ENCODE peak calls at places on chromosomes 3 and 15, in five cellular contexts. Y is thoracic aorta, K is heart right ventricle, L is brain microvascular endothelial cell, S is heart left ventricle. Q is an unnamed sample. For H3K36me3, the result is how much of the 10 kb centered on the place peaks cover.

GRCh38 chr3:187744169-187745151 is 808 bp downstream of the BCL6 start:
- DNase-seq in Y (no peak), K (peak), S (peak), L (peak), Q (no peak)

GRCh38 chr15:39833515-39833981 is 50.9 kb upstream of the FSIP1 start:
- DNase-seq in K (no peak), S (no peak), Y (no peak), L (no peak), Q (no peak)

GRCh38 chr3:54527953-54528352 is 399.9 kb downstream of the LRTM1 start:
- DNase-seq in K (no peak), Y (peak), L (no peak), S (no peak), Q (peak)

GRCh38 chr3:126399348-126399730 is 4.6 kb downstream of the CFAP100 start:
- DNase-seq in Y (no peak), L (no peak), K (no peak), S (no peak), Q (no peak)

GRCh38 chr15:88657326-88658069 is 18.7 kb downstream of the ISG20 start:
- DNase-seq in Y (no peak), L (no peak), S (no peak), K (no peak), Q (no peak)

GRCh38 chr15:70328137-70329115 is 230.7 kb upstream of the TLE3 start:
- DNase-seq in Y (no peak), K (peak), S (peak), L (peak), Q (peak)

GRCh38 chr15:40875996-40876740 is 2.1 kb upstream of the RHOV start:
- DNase-seq in L (no peak), Y (no peak), K (no peak), S (no peak), Q (no peak)

GRCh38 chr3:155031191-155031590 is 48.9 kb upstream of the MME start:
- DNase-seq in S (no peak), L (no peak), Y (no peak), K (no peak), Q (no peak)

GRCh38 chr3:142817897-142818296 is 71.0 kb downstream of the PCOLCE2 start:
- DNase-seq in K (no peak), L (no peak), Y (no peak), S (no peak), Q (no peak)

GRCh38 chr3:188165596-188165995 is 11.6 kb downstream of the LPP start:
- DNase-seq in S (no peak), K (no peak), L (peak), Y (no peak), Q (no peak)

GRCh38 chr3:105707009-105707408 is 161.8 kb downstream of the CBLB start:
- DNase-seq in Y (no peak), K (no peak), L (no peak), S (no peak), Q (no peak)

GRCh38 chr3:130345487-130346079 is at the start of gene COL6A5:
- DNase-seq in S (no peak), Y (no peak), L (no peak), K (peak), Q (no peak)

GRCh38 chr15:56028430-56028829 is 35.0 kb upstream of the NEDD4 start:
- DNase-seq in Y (no peak), S (no peak), K (no peak), L (no peak), Q (no peak)

GRCh38 chr3:191324936-191325335 is 4.3 kb upstream of the CCDC50 start:
- DNase-seq in S (no peak), Y (no peak), K (no peak), L (no peak), Q (no peak)

GRCh38 chr15:32014953-32015352 is 15.4 kb upstream of the CHRNA7 start:
- DNase-seq in K (no peak), Y (no peak), S (no peak), L (no peak), Q (no peak)

GRCh38 chr15:86193716-86194408 is 114.2 kb downstream of the AGBL1 start:
- DNase-seq in L (no peak), Y (no peak), S (no peak), K (no peak), Q (no peak)

GRCh38 chr3:52030725-52031330 is 25.5 kb downstream of the DUSP7 start:
- DNase-seq in L (no peak), S (no peak), K (no peak), Y (no peak), Q (no peak)

DNA sequence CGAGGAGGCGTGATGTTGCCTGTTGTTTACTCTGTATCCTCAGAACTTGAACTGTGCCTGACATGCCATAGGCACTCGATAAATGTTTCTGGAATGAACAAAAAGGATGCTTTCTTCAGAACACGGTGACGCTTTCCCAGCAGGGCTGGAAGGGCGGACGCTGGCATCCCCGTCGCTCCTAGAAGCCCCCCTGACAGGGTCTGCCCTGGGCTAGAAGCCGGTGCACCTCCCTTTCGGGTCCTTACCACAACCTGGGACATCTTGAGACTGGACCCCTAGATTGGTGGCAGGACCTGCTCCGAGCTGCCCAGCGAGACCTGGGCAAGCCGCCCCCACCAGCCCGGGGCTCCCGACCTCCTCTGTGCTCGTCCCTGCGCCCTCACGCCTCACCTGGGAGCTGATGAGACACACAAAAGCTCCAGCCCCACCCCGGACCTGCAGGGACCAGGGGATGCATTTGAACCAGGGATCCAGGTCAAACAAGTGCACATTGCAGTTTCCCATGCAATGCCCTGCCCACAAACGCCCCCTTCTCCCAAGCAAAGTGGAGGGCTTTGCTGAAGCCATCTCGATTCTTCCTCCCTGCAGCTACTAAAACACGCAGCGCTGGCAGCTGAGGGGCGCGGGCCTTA is 131.2 kb upstream of the MEF2A start:
- DNase-seq in Y (no peak), L (no peak), K (peak), S (peak), Q (no peak)
- H3K27ac ChIP-seq in Y (no peak), L (no peak), K (peak), S (peak), Q (peak)

GRCh38 chr3:41095702-41096101 is 103.6 kb upstream of the CTNNB1 start:
- DNase-seq in S (no peak), Y (no peak), L (no peak), K (no peak), Q (no peak)
- TF ChIP-seq CTCF in S (peak), Y (no peak), L (no peak), K (no peak), Q (no peak)

GRCh38 chr15:42650208-42651066 is 75.0 kb downstream of the STARD9 start:
- DNase-seq in S (peak), K (peak), Y (peak), L (peak), Q (peak)
- H3K36me3 ChIP-seq in S (under half), K (under half), Y (under half), L (under half), Q (under half)

GRCh38 chr3:28556195-28556594 is 207.6 kb upstream of the AZI2 start:
- DNase-seq in L (no peak), K (no peak), S (no peak), Y (no peak), Q (no peak)
- H3K27ac ChIP-seq in L (no peak), K (no peak), S (no peak), Y (no peak), Q (no peak)

DNA sequence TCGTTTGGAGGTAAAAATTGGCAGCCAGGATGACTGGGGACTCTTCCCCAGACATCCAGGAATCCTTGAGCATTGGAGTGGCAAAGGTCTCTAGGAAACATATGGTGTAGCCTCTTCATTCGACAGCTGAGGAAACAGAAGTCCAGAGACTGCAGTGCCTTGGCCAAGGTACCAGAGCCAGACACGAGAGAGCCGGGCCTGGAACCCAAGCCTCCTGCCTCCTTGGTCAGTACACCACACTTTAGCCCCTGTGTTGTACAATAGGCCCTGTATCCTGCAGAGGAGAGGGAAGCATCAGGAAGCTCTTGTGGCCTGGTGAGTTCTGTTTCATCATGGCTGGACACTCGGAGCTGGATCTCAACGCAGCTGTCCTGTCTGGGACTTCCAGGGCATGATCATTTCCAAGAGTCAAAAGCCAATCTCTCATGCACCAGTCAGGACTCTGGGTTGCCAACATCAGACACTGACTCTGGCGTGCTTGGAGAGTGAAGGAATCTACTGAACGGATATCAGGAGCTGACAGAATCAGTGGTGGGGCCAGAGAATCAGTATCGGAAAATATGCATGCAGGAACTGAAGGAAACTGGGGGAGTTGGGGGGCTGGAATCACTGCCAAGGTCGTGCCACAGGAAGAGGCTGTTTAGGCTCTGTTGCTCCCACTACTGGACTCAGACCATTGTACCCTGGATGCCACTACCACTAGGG is 6.4 kb upstream of the MINAR1 start:
- DNase-seq in S (no peak), Y (no peak), L (no peak), K (no peak), Q (no peak)
- TF ChIP-seq CTCF in S (no peak), Y (no peak), L (no peak), K (no peak), Q (no peak)

GRCh38 chr3:25635038-25635437 is 29.7 kb downstream of the TOP2B start:
- DNase-seq in S (no peak), K (no peak), Y (no peak), L (no peak), Q (no peak)

GRCh38 chr3:25633919-25634318 is 30.8 kb downstream of the TOP2B start:
- DNase-seq in Y (no peak), L (no peak), S (no peak), K (no peak), Q (no peak)

DNA sequence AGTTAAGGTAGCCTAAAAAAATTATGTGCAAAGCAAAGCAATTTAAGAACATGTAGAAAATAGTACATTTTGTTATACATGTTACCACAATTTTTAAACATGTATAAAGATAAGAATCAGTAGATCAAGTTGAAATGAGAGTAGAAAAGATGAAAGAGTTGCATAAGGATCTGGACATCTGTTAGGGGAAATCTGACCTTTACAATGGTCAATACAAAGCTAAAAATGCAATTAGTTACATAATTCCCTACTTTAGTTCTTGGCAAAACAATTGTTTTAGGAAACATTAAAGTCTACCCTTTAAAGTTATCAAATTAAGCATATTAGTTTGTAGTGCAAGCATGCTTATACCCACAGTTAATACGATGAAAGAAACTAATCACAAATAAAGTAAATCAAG is 32.7 kb downstream of the TOP2B start:
- DNase-seq in K (no peak), L (no peak), S (no peak), Y (no peak), Q (no peak)
- H3K36me3 ChIP-seq in K (under half), L (under half), S (half or more), Y (under half), Q (under half)

DNA sequence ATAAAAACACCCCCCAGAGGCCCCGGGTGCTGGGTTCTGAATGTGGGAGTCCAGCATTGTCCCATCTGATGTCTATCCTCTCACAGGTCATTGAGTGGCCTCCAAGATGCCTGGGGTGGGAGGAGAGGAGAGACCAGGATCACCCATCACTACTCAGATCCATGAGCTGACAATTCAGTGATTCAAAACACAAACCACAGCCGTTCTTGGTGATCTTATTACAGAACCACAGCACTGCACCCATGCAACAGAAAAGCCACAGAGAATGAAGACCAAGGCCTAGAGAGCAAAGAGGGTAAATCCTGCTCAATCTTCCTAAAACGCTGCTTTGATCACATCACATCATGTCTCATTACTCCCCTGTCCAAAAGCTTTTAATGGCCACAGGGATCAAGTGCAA is 23.5 kb downstream of the ANP32A start:
- DNase-seq in Y (no peak), S (no peak), L (no peak), K (no peak), Q (no peak)
- H3K27ac ChIP-seq in Y (no peak), S (no peak), L (no peak), K (no peak), Q (peak)

DNA sequence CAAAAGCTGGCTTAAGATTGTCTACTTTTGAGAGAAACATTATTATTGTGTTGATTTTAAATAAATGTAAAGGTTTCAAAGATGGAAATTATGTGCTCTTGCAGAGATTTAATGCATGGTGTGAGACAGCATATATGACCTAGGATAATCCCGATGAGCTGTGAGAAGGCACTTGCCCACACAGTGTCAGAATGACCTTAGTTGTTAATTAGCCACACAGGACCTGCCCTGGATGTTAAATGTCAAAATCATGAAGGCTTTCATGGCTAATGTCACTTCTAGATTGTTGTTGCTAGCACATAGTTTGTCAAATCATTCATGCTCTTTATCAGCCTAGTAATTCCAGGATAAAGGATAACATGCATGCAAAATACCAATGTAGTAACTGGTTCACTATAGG is 135.3 kb upstream of the GAP43 start:
- DNase-seq in L (no peak), S (no peak), K (no peak), Y (no peak), Q (no peak)
- TF ChIP-seq CTCF in L (no peak), S (no peak), K (no peak), Y (no peak), Q (no peak)

GRCh38 chr15:90757461-90757860 is 40.3 kb downstream of the BLM start:
- DNase-seq in Y (no peak), L (no peak), S (no peak), K (no peak), Q (no peak)
- H3K36me3 ChIP-seq in Y (under half), L (under half), S (under half), K (under half), Q (under half)

DNA sequence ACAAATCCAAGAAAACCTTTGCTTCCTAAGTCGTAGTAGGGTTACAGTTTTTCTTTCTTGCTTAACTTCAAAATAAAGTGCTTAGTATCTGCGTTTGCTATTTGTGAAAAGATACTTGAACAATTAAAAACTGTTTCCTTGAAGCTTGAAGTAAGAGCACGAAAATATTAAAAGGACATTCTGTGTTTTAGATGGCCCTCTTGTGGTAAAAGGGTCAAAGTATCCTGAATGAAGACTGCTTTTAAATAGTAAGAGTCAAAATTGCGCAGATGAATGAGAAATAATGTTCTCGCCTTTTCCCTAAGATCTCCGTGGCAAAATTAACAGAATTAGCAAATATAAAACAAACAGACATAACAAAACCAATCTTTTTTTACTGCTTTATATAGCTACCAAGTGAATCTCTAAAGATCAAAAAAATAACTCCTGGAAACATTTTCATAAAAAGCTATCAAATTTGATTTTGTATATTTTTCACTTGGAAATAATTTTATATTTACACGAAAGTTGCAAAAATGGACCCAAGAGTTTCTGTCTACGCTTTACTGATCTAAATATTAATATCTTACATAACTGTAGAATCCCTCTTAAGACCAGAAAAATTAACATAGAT is 175.4 kb downstream of the MBNL1 start:
- DNase-seq in Y (no peak), S (no peak), L (no peak), K (no peak), Q (no peak)
- H3K27ac ChIP-seq in Y (peak), S (no peak), L (no peak), K (no peak), Q (peak)